ENCODE peak calls at places on chromosomes 4 and X, in five cellular contexts. P, K, Y, Q and G are unnamed samples.

GRCh38 chrX:150897371-150898319 is 823 bp downstream of the CD99L2 start:
- DNase-seq in P (no peak), K (peak; percentile 11), Y (peak; percentile 40), Q (no peak), G (peak; percentile 54)

GRCh38 chr4:147599764-147600163 is 17.4 kb upstream of the TMEM184C start:
- DNase-seq in P (peak; percentile 71), K (no peak), Y (peak; percentile 60), Q (no peak), G (no peak)

GRCh38 chrX:41621236-41621651 is 67.5 kb upstream of the GPR34 start:
- DNase-seq in P (peak; percentile 62), K (no peak), Y (peak; percentile 53), Q (no peak), G (no peak)

GRCh38 chr4:36213956-36214355 is 30.4 kb downstream of the ARAP2 start:
- DNase-seq in P (no peak), K (no peak), Y (no peak), Q (no peak), G (no peak)

GRCh38 chrX:82676386-82676785 is 831.7 kb upstream of the POU3F4 start:
- DNase-seq in P (no peak), K (no peak), Y (no peak), Q (no peak), G (no peak)

GRCh38 chr4:99640676-99641075 is 17.0 kb downstream of the C4orf54 start:
- DNase-seq in P (no peak), K (no peak), Y (no peak), Q (no peak), G (no peak)

GRCh38 chr4:183675625-183676024 is 16.5 kb downstream of the TRAPPC11 start:
- DNase-seq in P (no peak), K (no peak), Y (no peak), Q (no peak), G (no peak)

GRCh38 chr4:7717161-7717560 is 222.5 kb downstream of the AFAP1 start:
- DNase-seq in P (no peak), K (no peak), Y (no peak), Q (peak; percentile 51), G (no peak)

GRCh38 chrX:53584891-53585290 is 101.6 kb downstream of the HUWE1 start:
- DNase-seq in P (no peak), K (no peak), Y (no peak), Q (no peak), G (no peak)

GRCh38 chr4:112813790-112814189 is 176.8 kb downstream of the LARP7 start:
- DNase-seq in P (peak; percentile 34), K (no peak), Y (peak; percentile 39), Q (no peak), G (no peak)

GRCh38 chrX:31349515-31349914 is 277.7 kb upstream of the FTHL17 start:
- DNase-seq in P (no peak), K (no peak), Y (no peak), Q (no peak), G (no peak)

GRCh38 chrX:47143894-47144625 is 442 bp downstream of the NDUFB11 start:
- DNase-seq in P (peak; percentile 16), K (no peak), Y (peak; percentile 31), Q (no peak), G (no peak)

GRCh38 chrX:153733651-153734240 is 9.1 kb downstream of the ABCD1 start:
- DNase-seq in P (no peak), K (no peak), Y (no peak), Q (no peak), G (no peak)

GRCh38 chr4:119227690-119228089 is 15.2 kb downstream of the USP53 start:
- DNase-seq in P (peak; percentile 79), K (no peak), Y (peak; percentile 45), Q (no peak), G (no peak)

GRCh38 chr4:80171251-80171650 is 26.1 kb upstream of the PRDM8 start:
- DNase-seq in P (peak; percentile 62), K (no peak), Y (peak; percentile 58), Q (no peak), G (no peak)

GRCh38 chrX:1578511-1579173 is 12.8 kb upstream of the AKAP17A start:
- DNase-seq in P (no peak), K (no peak), Y (no peak), Q (no peak), G (no peak)

GRCh38 chr4:65880594-65880993 is 210.3 kb upstream of the EPHA5 start:
- DNase-seq in P (no peak), K (no peak), Y (peak; percentile 6), Q (no peak), G (no peak)

GRCh38 chr4:153538408-153539057 is 72.4 kb downstream of the TMEM131L start:
- DNase-seq in P (peak; percentile 26), K (no peak), Y (peak; percentile 66), Q (no peak), G (no peak)

GRCh38 chr4:87073187-87073569 is 138.4 kb downstream of the AFF1 start:
- DNase-seq in P (no peak), K (no peak), Y (no peak), Q (no peak), G (no peak)

GRCh38 chr4:52110171-52110570 is 59.1 kb downstream of the SPATA18 start:
- DNase-seq in P (no peak), K (no peak), Y (peak; percentile 13), Q (no peak), G (no peak)

GRCh38 chr4:11418610-11419009 is 10.1 kb downstream of the HS3ST1 start:
- DNase-seq in P (peak; percentile 7), K (no peak), Y (no peak), Q (no peak), G (peak; percentile 20)

GRCh38 chrX:72060196-72060974 is 71.3 kb downstream of the RTL5 start:
- DNase-seq in P (peak; percentile 5), K (no peak), Y (peak; percentile 32), Q (no peak), G (no peak)

GRCh38 chr4:24991015-24991414 is 39.7 kb downstream of the LGI2 start:
- DNase-seq in P (peak; percentile 36), K (no peak), Y (peak; percentile 94), Q (no peak), G (no peak)

GRCh38 chr4:156053174-156053573 is 99.5 kb upstream of the CTSO start:
- DNase-seq in P (no peak), K (no peak), Y (no peak), Q (no peak), G (no peak)

GRCh38 chr4:161767116-161767515 is 396.7 kb downstream of the FSTL5 start:
- DNase-seq in P (peak; percentile 28), K (no peak), Y (peak; percentile 38), Q (no peak), G (no peak)

GRCh38 chr4:125727931-125728330 is 413.2 kb downstream of the FAT4 start:
- DNase-seq in P (peak; percentile 30), K (no peak), Y (no peak), Q (no peak), G (no peak)

GRCh38 chrX:39525758-39526157 is 572.0 kb downstream of the BCOR start:
- DNase-seq in P (no peak), K (no peak), Y (no peak), Q (no peak), G (no peak)

GRCh38 chrX:134990475-134991473 is at the start of gene SMIM10:
- DNase-seq in P (peak; percentile 79), K (no peak), Y (peak; percentile 82), Q (peak; percentile 89), G (no peak)

GRCh38 chr4:183362916-183363542 is 40.8 kb upstream of the CLDN24 start:
- DNase-seq in P (peak; percentile 57), K (no peak), Y (peak; percentile 53), Q (no peak), G (no peak)

GRCh38 chrX:2676794-2677675 is 14.1 kb upstream of the CD99 start:
- DNase-seq in P (no peak), K (no peak), Y (no peak), Q (no peak), G (no peak)

GRCh38 chr4:174107749-174108354 is 175.6 kb downstream of the FBXO8 start:
- DNase-seq in P (no peak), K (no peak), Y (peak; percentile 82), Q (no peak), G (no peak)

GRCh38 chr4:48909697-48910096 is 3.1 kb upstream of the OCIAD2 start:
- DNase-seq in P (peak; percentile 99), K (no peak), Y (peak; percentile 95), Q (no peak), G (no peak)

DNA sequence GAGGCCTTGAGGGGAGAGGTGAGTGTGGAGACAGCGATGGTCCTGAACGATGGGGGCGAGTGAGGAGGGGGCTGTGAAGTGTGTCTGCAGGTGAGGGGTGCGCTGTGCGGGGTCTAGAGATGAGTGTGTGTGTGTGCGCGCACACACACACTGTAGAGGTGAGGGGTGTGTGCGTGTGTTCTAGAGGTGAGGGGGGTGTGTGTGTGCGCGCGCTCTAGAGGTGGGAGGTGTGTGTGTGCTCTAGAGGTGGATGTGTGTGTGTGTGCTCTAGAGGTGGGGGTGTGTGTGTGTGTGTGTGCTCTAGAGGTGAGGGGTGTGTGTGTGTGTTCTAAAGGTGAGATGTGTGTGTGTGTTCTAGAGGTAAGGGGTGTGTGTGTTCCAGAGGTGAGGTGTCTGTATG is 574 bp downstream of the BST1 start:
- DNase-seq in P (no peak), K (no peak), Y (no peak), Q (no peak), G (no peak)
- H3K4me3 ChIP-seq in P (peak overlapping the region; percentile 39), K (peak overlapping the region; percentile 56), Y (peak overlapping the region; percentile 54), Q (peak overlapping the region; percentile 14), G (peak overlapping the region; percentile 59)

DNA sequence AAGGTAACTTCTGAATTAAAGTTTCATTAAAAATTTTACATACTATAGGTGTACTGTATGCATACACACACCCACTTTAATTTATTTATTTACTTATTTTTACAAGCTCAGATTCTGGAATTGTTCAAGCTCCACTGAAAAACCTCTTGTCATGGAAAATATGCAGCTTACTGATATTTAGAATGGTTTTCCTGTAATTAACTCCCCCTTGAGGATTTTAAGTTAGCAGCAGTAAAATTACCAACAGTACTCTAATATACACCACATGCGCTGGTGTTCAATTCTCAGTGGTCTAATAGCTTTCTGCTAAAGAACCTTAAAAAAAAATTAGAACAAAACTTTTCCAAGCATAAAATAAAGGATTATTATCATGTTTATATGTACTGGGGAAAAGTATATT is 12.0 kb downstream of the MAB21L2 start:
- DNase-seq in P (peak; percentile 36), K (no peak), Y (peak; percentile 50), Q (no peak), G (no peak)
- H3K4me3 ChIP-seq in P (no peak overlapping the region), K (no peak overlapping the region), Y (no peak overlapping the region), Q (no peak overlapping the region), G (no peak overlapping the region)

DNA sequence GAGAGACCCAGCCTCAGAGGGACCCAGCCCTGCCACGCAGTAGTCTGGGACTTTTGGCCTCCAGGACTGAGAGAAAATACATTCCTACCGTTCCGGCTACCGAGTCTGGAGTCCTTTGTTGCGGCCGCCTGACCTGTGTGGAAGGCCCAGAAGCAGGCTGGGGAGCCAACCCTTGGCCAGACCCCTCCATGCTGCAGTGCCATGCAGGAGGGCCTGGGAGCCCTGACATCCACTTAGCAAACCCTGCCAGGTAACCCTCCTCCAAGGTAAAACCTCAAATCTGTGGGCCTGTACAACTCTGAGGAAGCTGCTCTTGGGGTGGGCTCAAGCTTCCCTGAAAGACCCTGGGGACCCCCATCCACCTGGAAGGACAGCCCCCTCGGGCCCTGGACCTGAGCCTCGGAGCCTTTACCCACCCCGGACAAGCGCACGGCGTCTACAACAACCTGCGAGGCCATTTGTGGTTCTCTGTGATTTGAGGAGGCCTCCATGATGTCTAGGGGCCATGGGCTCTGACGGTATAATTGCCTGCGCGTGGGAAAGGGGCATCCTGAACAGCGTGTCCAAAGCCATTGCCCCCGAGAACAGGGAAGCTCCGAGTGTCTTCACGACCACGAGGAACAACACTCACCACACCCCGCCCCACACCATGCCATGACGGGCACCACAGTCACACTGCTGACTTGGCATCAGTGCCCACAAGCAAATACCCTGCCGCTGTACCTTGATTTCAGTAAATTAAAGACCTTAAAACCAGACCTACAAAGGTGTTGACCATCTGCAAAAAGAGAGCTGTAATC is 58.7 kb downstream of the ZFYVE28 start:
- DNase-seq in P (no peak), K (no peak), Y (no peak), Q (no peak), G (no peak)
- H3K4me3 ChIP-seq in P (no peak overlapping the region), K (no peak overlapping the region), Y (no peak overlapping the region), Q (no peak overlapping the region), G (no peak overlapping the region)

GRCh38 chr4:17814140-17814539 is 3.4 kb downstream of the NCAPG start:
- DNase-seq in P (peak; percentile 59), K (no peak), Y (peak; percentile 71), Q (no peak), G (no peak)
- H3K4me3 ChIP-seq in P (no peak overlapping the region), K (no peak overlapping the region), Y (peak overlapping the region; percentile 10), Q (no peak overlapping the region), G (no peak overlapping the region)